ENCODE peak calls at places on chromosomes 13 and 19, in seven cellular contexts. I, O, T, S, P, R and V are unnamed samples.
A peak's percentile ranks its signal among the peaks of the same experiment; 100 is the strongest.

GRCh38 chr13:100297413-100297812 is 208.5 kb downstream of the PCCA start:
- DNase-seq in I (no peak), S (no peak), P (no peak), O (no peak), R (no peak), T (no peak), V (no peak)

GRCh38 chr19:45469835-45470146 is 2.0 kb downstream of the FOSB start:
- DNase-seq in I (no peak), O (no peak), P (no peak), R (no peak), T (peak; percentile 90), S (no peak), V (peak; percentile 82)

GRCh38 chr19:3520166-3521103 is 14.3 kb downstream of the FZR1 start:
- DNase-seq in S (no peak), P (no peak), I (no peak), R (no peak), T (peak; percentile 59), O (no peak), V (no peak)

GRCh38 chr19:32012206-32012605 is 333.2 kb upstream of the ZNF507 start:
- DNase-seq in O (no peak), R (no peak), T (no peak), S (no peak), I (no peak), P (no peak), V (no peak)

GRCh38 chr19:37778613-37779138 is 710 bp downstream of the ZNF573 start:
- DNase-seq in R (no peak), I (no peak), T (peak; percentile 61), O (no peak), S (no peak), P (peak; percentile 46), V (no peak)

GRCh38 chr19:35004517-35005255 is 4.6 kb downstream of the GRAMD1A start:
- DNase-seq in T (no peak), P (no peak), I (no peak), R (no peak), S (no peak), O (no peak), V (no peak)

GRCh38 chr13:67186985-67187569 is 43.1 kb downstream of the PCDH9 start:
- DNase-seq in T (peak; percentile 88), R (no peak), O (no peak), S (no peak), P (no peak), I (no peak), V (no peak)

GRCh38 chr19:13459351-13459750 is 46.9 kb downstream of the CACNA1A start:
- DNase-seq in T (no peak), R (no peak), S (no peak), O (no peak), I (no peak), P (no peak), V (no peak)

GRCh38 chr19:4970558-4971423 is 1.9 kb downstream of the KDM4B start:
- DNase-seq in P (peak; percentile 26), I (no peak), R (peak; percentile 80), O (peak; percentile 53), S (peak; percentile 74), T (peak; percentile 67), V (no peak)

GRCh38 chr13:99659234-99659633 is 158.0 kb downstream of the TM9SF2 start:
- DNase-seq in P (no peak), R (no peak), S (no peak), I (no peak), O (no peak), T (peak; percentile 79), V (no peak)

GRCh38 chr19:34851277-34851804 is 75.4 kb upstream of the ZNF30 start:
- DNase-seq in T (peak; percentile 47), I (no peak), S (no peak), R (no peak), P (no peak), O (no peak), V (no peak)

GRCh38 chr13:83618966-83619365 is 263.3 kb downstream of the SLITRK1 start:
- DNase-seq in T (peak; percentile 84), P (peak; percentile 9), R (no peak), O (no peak), I (no peak), S (no peak), V (peak; percentile 26)

GRCh38 chr19:29560313-29561075 is 34.7 kb downstream of the VSTM2B start:
- DNase-seq in I (no peak), S (no peak), R (no peak), P (no peak), T (peak; percentile 35), O (no peak), V (no peak)

GRCh38 chr13:74288361-74288911 is 154.2 kb upstream of the KLF12 start:
- DNase-seq in R (peak; percentile 45), P (no peak), S (peak; percentile 69), O (peak; percentile 26), T (peak; percentile 78), I (no peak), V (no peak)

GRCh38 chr19:13906525-13906904 is 514 bp downstream of the CC2D1A start:
- DNase-seq in I (no peak), S (no peak), T (peak; percentile 69), P (no peak), O (no peak), R (peak; percentile 42), V (no peak)

GRCh38 chr19:7699422-7700127 is 2.4 kb downstream of the FCER2 start:
- DNase-seq in O (no peak), R (no peak), S (no peak), T (no peak), P (no peak), I (no peak), V (no peak)

GRCh38 chr13:73220966-73221720 is 162.3 kb downstream of the KLF5 start:
- DNase-seq in O (no peak), T (no peak), P (no peak), S (no peak), R (no peak), I (no peak), V (no peak)

GRCh38 chr13:26929971-26930730 is 169.6 kb upstream of the GPR12 start:
- DNase-seq in T (peak; percentile 55), I (no peak), R (peak; percentile 80), S (peak; percentile 90), O (peak; percentile 62), P (peak; percentile 77), V (peak; percentile 53)

GRCh38 chr19:1856698-1857603 is 6.4 kb downstream of the KLF16 start:
- DNase-seq in O (peak; percentile 82), R (peak; percentile 86), S (peak; percentile 81), I (no peak), P (peak; percentile 85), T (peak; percentile 82), V (no peak)

GRCh38 chr19:46761418-46761831 is 15.2 kb upstream of the STRN4 start:
- DNase-seq in R (no peak), O (no peak), P (peak; percentile 81), T (no peak), S (no peak), I (no peak), V (no peak)

GRCh38 chr13:73300718-73301425 is 242.1 kb downstream of the KLF5 start:
- DNase-seq in S (no peak), O (no peak), P (no peak), R (no peak), T (no peak), I (no peak), V (no peak)

GRCh38 chr19:51473009-51473707 is 5.2 kb upstream of the CEACAM18 start:
- DNase-seq in T (peak; percentile 72), S (peak; percentile 94), P (peak; percentile 80), I (no peak), O (peak; percentile 51), R (peak; percentile 61), V (peak; percentile 50)

GRCh38 chr19:48991823-48992570 is 1.1 kb downstream of the GYS1 start:
- DNase-seq in T (no peak), R (peak; percentile 61), I (no peak), S (peak; percentile 66), P (peak; percentile 86), O (peak; percentile 63), V (peak; percentile 81)